ENCODE peak calls at places on chromosome 2, in five cellular contexts. K is CD8-positive, alpha-beta T cell; Z is A549; X is progenitor cell of endocrine pancreas; P is bronchial epithelial cell. E is an unnamed sample.

GRCh38 chr2:109694190-109694589 is 80.0 kb downstream of the SOWAHC start:
- DNase-seq in K (no peak), X (no peak), Z (no peak), P (peak; percentile 72), E (no peak)

GRCh38 chr2:120303177-120303576 is 42.8 kb upstream of the INHBB start:
- DNase-seq in K (no peak), Z (no peak), X (no peak), P (no peak), E (no peak)

GRCh38 chr2:45494275-45494977 is 116.6 kb downstream of the SRBD1 start:
- DNase-seq in K (no peak), Z (peak; percentile 79), X (peak; percentile 11), P (peak; percentile 63), E (no peak)

GRCh38 chr2:215105607-215106354 is 32.6 kb downstream of the ABCA12 start:
- DNase-seq in Z (peak; percentile 5), X (no peak), K (no peak), P (peak; percentile 98), E (no peak)

GRCh38 chr2:224892574-224893204 is 149.6 kb downstream of the DOCK10 start:
- DNase-seq in Z (no peak), X (no peak), K (no peak), P (no peak), E (no peak)

GRCh38 chr2:239722760-239723448 is 302.2 kb downstream of the NDUFA10 start:
- DNase-seq in Z (no peak), X (no peak), K (no peak), P (no peak), E (no peak)

GRCh38 chr2:197208029-197208428 is 102.6 kb downstream of the ANKRD44 start:
- DNase-seq in X (no peak), P (no peak), K (no peak), Z (no peak), E (no peak)

GRCh38 chr2:216086207-216086893 is 4.6 kb downstream of the TMEM169 start:
- DNase-seq in P (no peak), Z (no peak), X (no peak), K (no peak), E (no peak)

GRCh38 chr2:138428710-138429440 is 72.7 kb upstream of the SPOPL start:
- DNase-seq in K (no peak), Z (no peak), X (no peak), P (no peak), E (no peak)

GRCh38 chr2:179712825-179713224 is 148.6 kb downstream of the ZNF385B start:
- DNase-seq in P (no peak), K (no peak), Z (no peak), X (no peak), E (no peak)

GRCh38 chr2:239496700-239497099 is 95.9 kb upstream of the HDAC4 start:
- DNase-seq in X (no peak), Z (peak; percentile 20), K (no peak), P (no peak), E (no peak)

GRCh38 chr2:222756951-222757645 is 85.6 kb downstream of the MOGAT1 start:
- DNase-seq in X (no peak), Z (peak; percentile 51), K (no peak), P (peak; percentile 84), E (no peak)

GRCh38 chr2:230570987-230571386 is 141.7 kb upstream of the CAB39 start:
- DNase-seq in P (no peak), Z (no peak), K (no peak), X (no peak), E (no peak)

GRCh38 chr2:104444392-104444791 is 409.5 kb upstream of the POU3F3 start:
- DNase-seq in Z (no peak), X (no peak), K (no peak), P (no peak), E (no peak)

GRCh38 chr2:241799522-241800197 is 9.3 kb upstream of the NEU4 start:
- DNase-seq in K (no peak), P (no peak), X (no peak), Z (no peak), E (no peak)

GRCh38 chr2:239629936-239630617 is 229.3 kb upstream of the HDAC4 start:
- DNase-seq in Z (no peak), K (no peak), P (no peak), X (no peak), E (no peak)

GRCh38 chr2:162416446-162416845 is 72.5 kb downstream of the GCA start:
- DNase-seq in X (no peak), P (no peak), K (no peak), Z (no peak), E (no peak)

GRCh38 chr2:46974659-46975058 is 59.1 kb upstream of the MCFD2 start:
- DNase-seq in X (no peak), P (no peak), K (no peak), Z (no peak), E (no peak)

GRCh38 chr2:72109291-72109690 is 38.4 kb downstream of the CYP26B1 start:
- DNase-seq in Z (no peak), X (no peak), K (no peak), P (peak; percentile 44), E (no peak)

DNA sequence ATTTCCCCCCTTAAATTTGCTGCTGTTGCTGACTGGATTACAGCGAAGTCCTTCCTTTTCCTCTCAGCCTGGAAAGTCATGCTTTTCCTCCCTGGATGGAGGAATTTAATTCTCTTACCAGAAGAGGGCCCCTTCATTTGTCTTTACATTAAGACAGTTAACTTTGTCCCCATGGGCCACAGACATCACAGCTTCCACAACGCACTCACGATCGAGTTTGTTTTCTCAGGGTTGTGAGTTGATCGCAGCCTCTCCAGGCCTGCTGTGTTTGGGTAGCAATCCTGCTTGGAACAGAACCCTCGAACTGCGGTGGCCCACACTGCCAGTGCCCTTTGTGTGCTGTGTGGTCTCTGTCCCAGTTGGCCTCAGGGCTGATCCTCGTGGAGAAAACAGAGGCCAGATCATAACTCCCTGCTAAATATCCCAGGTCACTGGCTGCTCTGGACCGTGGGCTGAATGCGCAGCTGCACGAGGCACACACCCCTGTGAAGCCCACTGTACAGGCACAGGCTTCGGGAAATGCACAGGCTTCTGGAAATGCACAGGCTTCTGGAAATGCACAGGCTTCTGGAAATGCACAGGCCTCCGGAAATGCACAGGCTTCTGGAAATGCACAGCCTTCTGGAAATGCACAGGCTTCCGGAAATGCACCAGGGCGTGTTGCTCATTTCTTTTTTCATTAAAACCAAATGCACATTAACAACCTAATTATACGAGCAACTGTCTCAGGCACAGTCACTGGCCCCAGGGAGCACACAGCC is 2.2 kb upstream of the PDIA6 start:
- DNase-seq in Z (no peak), K (no peak), P (no peak), X (no peak), E (no peak)
- TF ChIP-seq CTCF in Z (no peak), K (no peak), P (no peak), X (no peak), E (no peak)

GRCh38 chr2:238308177-238308576 is 12.1 kb upstream of the TRAF3IP1 start:
- DNase-seq in Z (no peak), P (no peak), X (no peak), K (no peak), E (no peak)
- TF ChIP-seq CTCF in Z (peak; percentile 18), P (peak; percentile 36), X (no peak), K (no peak), E (no peak)

GRCh38 chr2:31764169-31764568 is 183.4 kb upstream of the SRD5A2 start:
- DNase-seq in X (no peak), K (no peak), Z (no peak), P (peak; percentile 9), E (no peak)
- TF ChIP-seq CTCF in X (no peak), K (no peak), Z (no peak), P (no peak), E (no peak)

GRCh38 chr2:168773128-168773527 is 29.3 kb upstream of the NOSTRIN start:
- DNase-seq in P (no peak), Z (no peak), X (no peak), K (no peak), E (no peak)

GRCh38 chr2:168772704-168773103 is 29.7 kb upstream of the NOSTRIN start:
- DNase-seq in P (no peak), X (no peak), K (no peak), Z (no peak), E (no peak)

GRCh38 chr2:168770796-168771195 is 31.6 kb upstream of the NOSTRIN start:
- DNase-seq in P (no peak), Z (no peak), X (no peak), K (no peak), E (no peak)

GRCh38 chr2:168775837-168776236 is 26.6 kb upstream of the NOSTRIN start:
- DNase-seq in K (no peak), P (no peak), Z (no peak), X (no peak), E (no peak)

GRCh38 chr2:168773719-168774521 is 28.5 kb upstream of the NOSTRIN start:
- DNase-seq in P (peak; percentile 52), Z (peak; percentile 64), X (peak; percentile 14), K (no peak), E (no peak)
- TF ChIP-seq CTCF in P (peak; percentile 83), Z (peak; percentile 65), X (peak; percentile 71), K (no peak), E (no peak)

DNA sequence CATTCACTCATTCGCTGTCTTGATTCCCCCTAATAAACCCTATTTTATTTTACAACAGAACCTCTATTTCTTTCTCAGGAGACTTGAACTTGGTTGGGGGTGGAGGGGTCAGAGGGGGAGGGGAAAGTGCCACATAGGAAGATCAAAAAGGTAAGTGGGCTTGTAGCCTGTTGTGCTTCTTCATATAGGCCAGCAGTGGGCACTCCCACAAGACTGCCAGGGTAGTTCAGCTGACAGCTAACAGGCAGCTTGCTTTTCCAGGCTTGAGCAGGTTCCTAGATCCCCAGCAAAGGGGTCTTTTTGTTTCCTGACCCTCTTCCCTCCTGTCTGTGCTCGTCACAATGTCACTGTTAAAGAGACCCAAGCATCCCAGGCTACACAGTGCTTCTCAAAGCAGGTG is 829 bp upstream of the KIAA2012 start:
- DNase-seq in K (no peak), Z (peak; percentile 28), X (no peak), P (no peak), E (no peak)
- TF ChIP-seq CTCF in K (no peak), Z (no peak), X (peak; percentile 41), P (peak; percentile 39), E (no peak)

GRCh38 chr2:54775710-54776109 is 52.2 kb downstream of the EML6 start:
- DNase-seq in P (no peak), K (no peak), X (no peak), Z (peak; percentile 28), E (no peak)

GRCh38 chr2:54772110-54772509 is 48.6 kb downstream of the EML6 start:
- DNase-seq in K (no peak), P (peak; percentile 96), Z (no peak), X (no peak), E (no peak)

GRCh38 chr2:54772531-54772930 is 49.1 kb downstream of the EML6 start:
- DNase-seq in Z (no peak), K (no peak), X (no peak), P (no peak), E (no peak)

GRCh38 chr2:54773233-54773632 is 49.8 kb downstream of the EML6 start:
- DNase-seq in X (no peak), Z (no peak), P (no peak), K (no peak), E (no peak)

GRCh38 chr2:54773838-54774237 is 50.4 kb downstream of the EML6 start:
- DNase-seq in Z (peak; percentile 61), X (no peak), P (no peak), K (no peak), E (no peak)
- TF ChIP-seq CTCF in Z (no peak), X (peak; percentile 30), P (no peak), K (no peak), E (no peak)

GRCh38 chr2:200199576-200200263 is 106.8 kb upstream of the SPATS2L start:
- DNase-seq in X (no peak), P (peak; percentile 40), K (no peak), Z (peak; percentile 31), E (no peak)
- TF ChIP-seq CTCF in X (no peak), P (peak; percentile 5), K (no peak), Z (no peak), E (no peak)